ENCODE peak calls at places on chromosomes 2 and 18, in ten cellular contexts. P, N, H, O, R, A, M, X, K and V are unnamed samples.

GRCh38 chr2:235506291-235506996 is 12.6 kb downstream of the AGAP1 start:
- DNase-seq in P (no peak), N (no peak), H (no peak), O (no peak), R (peak; percentile 95), A (no peak), M (no peak), X (no peak), K (no peak), V (no peak)

GRCh38 chr2:8414946-8415869 is 266.6 kb upstream of the ID2 start:
- DNase-seq in P (no peak), N (no peak), H (no peak), O (no peak), R (no peak), A (no peak), M (no peak), X (no peak), K (no peak), V (no peak)

GRCh38 chr2:205372141-205372540 is 310.2 kb upstream of the NRP2 start:
- DNase-seq in P (no peak), N (no peak), H (no peak), O (no peak), R (no peak), A (no peak), M (peak; percentile 52), X (peak; percentile 5), K (no peak), V (no peak)

GRCh38 chr2:31317387-31317786 is 83.4 kb downstream of the EHD3 start:
- DNase-seq in P (no peak), N (no peak), H (no peak), O (no peak), R (peak; percentile 9), A (no peak), M (no peak), X (no peak), K (no peak), V (no peak)

GRCh38 chr2:130891968-130892367 is 55.3 kb downstream of the ARHGEF4 start:
- DNase-seq in P (no peak), N (no peak), H (no peak), O (no peak), R (no peak), A (no peak), M (no peak), X (no peak), K (no peak), V (no peak)

GRCh38 chr18:36329684-36330434 is 32.3 kb downstream of the FHOD3 start:
- DNase-seq in P (no peak), N (no peak), H (no peak), O (no peak), R (no peak), A (no peak), M (no peak), X (no peak), K (no peak), V (no peak)

GRCh38 chr2:75560768-75561565 is at the start of gene EVA1A:
- DNase-seq in P (no peak), N (peak; percentile 30), H (peak; percentile 11), O (no peak), R (peak; percentile 45), A (peak; percentile 17), M (peak; percentile 84), X (no peak), K (no peak), V (no peak)

GRCh38 chr18:58578321-58578720 is 50.6 kb downstream of the ALPK2 start:
- DNase-seq in P (no peak), N (no peak), H (no peak), O (no peak), R (no peak), A (no peak), M (peak; percentile 30), X (peak; percentile 98), K (no peak), V (no peak)

GRCh38 chr2:9086465-9086864 is 83.0 kb upstream of the MBOAT2 start:
- DNase-seq in P (no peak), N (no peak), H (no peak), O (no peak), R (no peak), A (no peak), M (peak; percentile 57), X (no peak), K (no peak), V (no peak)

GRCh38 chr2:32427672-32428622 is 71.1 kb downstream of the BIRC6 start:
- DNase-seq in P (no peak), N (no peak), H (no peak), O (no peak), R (peak; percentile 60), A (no peak), M (no peak), X (peak; percentile 22), K (no peak), V (no peak)

GRCh38 chr2:8003462-8004075 is 678.3 kb upstream of the ID2 start:
- DNase-seq in P (no peak), N (peak; percentile 71), H (peak; percentile 14), O (no peak), R (no peak), A (no peak), M (peak; percentile 74), X (no peak), K (no peak), V (no peak)

GRCh38 chr18:79367989-79368388 is 27.7 kb upstream of the NFATC1 start:
- DNase-seq in P (no peak), N (no peak), H (no peak), O (no peak), R (no peak), A (no peak), M (no peak), X (no peak), K (no peak), V (no peak)